ENCODE peak calls at places on chromosomes 12 and 14, in four cellular contexts. One of them, this sample, is unnamed.

GRCh38 chr12:29552324-29552927 is 54.9 kb upstream of the OVCH1 start:
- DNase-seq in fibroblast of the conjunctiva: peak; percentile 61
- DNase-seq in T follicular helper cell: peak; percentile 42
- DNase-seq in NCI-H1092: peak; percentile 27
- DNase-seq in this sample: peak; percentile 18

GRCh38 chr12:104737682-104738370 is 220.3 kb downstream of the SLC41A2 start:
- DNase-seq in fibroblast of the conjunctiva: no peak
- DNase-seq in T follicular helper cell: no peak
- DNase-seq in NCI-H1092: peak; percentile 19
- DNase-seq in this sample: no peak

GRCh38 chr12:48414046-48414445 is 58.3 kb upstream of the ANP32D start:
- DNase-seq in fibroblast of the conjunctiva: no peak
- DNase-seq in T follicular helper cell: no peak
- DNase-seq in NCI-H1092: no peak
- DNase-seq in this sample: no peak

GRCh38 chr14:31770271-31770670 is 209.1 kb downstream of the NUBPL start:
- DNase-seq in fibroblast of the conjunctiva: peak; percentile 0
- DNase-seq in T follicular helper cell: no peak
- DNase-seq in NCI-H1092: no peak
- DNase-seq in this sample: peak; percentile 8

GRCh38 chr12:52257074-52257551 is 17.3 kb upstream of the KRT86 start:
- DNase-seq in fibroblast of the conjunctiva: no peak
- DNase-seq in T follicular helper cell: no peak
- DNase-seq in NCI-H1092: no peak
- DNase-seq in this sample: no peak

GRCh38 chr12:23025372-23026021 is 400.5 kb downstream of the ETNK1 start:
- DNase-seq in fibroblast of the conjunctiva: no peak
- DNase-seq in T follicular helper cell: no peak
- DNase-seq in NCI-H1092: no peak
- DNase-seq in this sample: no peak

GRCh38 chr12:685388-685787 is 22.1 kb upstream of the NINJ2 start:
- DNase-seq in fibroblast of the conjunctiva: no peak
- DNase-seq in T follicular helper cell: peak; percentile 88
- DNase-seq in NCI-H1092: peak; percentile 6
- DNase-seq in this sample: no peak

GRCh38 chr12:66903782-66904396 is 225.0 kb upstream of the GRIP1 start:
- DNase-seq in fibroblast of the conjunctiva: no peak
- DNase-seq in T follicular helper cell: no peak
- DNase-seq in NCI-H1092: no peak
- DNase-seq in this sample: peak; percentile 5

GRCh38 chr14:90299408-90299807 is 32.3 kb downstream of the NRDE2 start:
- DNase-seq in fibroblast of the conjunctiva: no peak
- DNase-seq in T follicular helper cell: no peak
- DNase-seq in NCI-H1092: no peak
- DNase-seq in this sample: no peak

GRCh38 chr14:97866664-97867063 is 1069.5 kb downstream of the VRK1 start:
- DNase-seq in fibroblast of the conjunctiva: no peak
- DNase-seq in T follicular helper cell: no peak
- DNase-seq in NCI-H1092: no peak
- DNase-seq in this sample: no peak

GRCh38 chr14:75911883-75912282 is 69.9 kb downstream of the TGFB3 start:
- DNase-seq in fibroblast of the conjunctiva: no peak
- DNase-seq in T follicular helper cell: no peak
- DNase-seq in NCI-H1092: no peak
- DNase-seq in this sample: no peak

This sample was measured in RWPE1.